ENCODE peak calls at places on chromosomes 1 and 21, in four cellular contexts. B is K562, G is A549, X is HepG2. I is an unnamed sample.

GRCh38 chr1:89757532-89757931 is 63.3 kb upstream of the LRRC8D start:
- DNase-seq in B (no peak), G (no peak), X (no peak), I (no peak)

GRCh38 chr1:119139393-119139792 is 1.1 kb downstream of the WARS2 start:
- DNase-seq in B (no peak), G (no peak), X (no peak), I (no peak)

GRCh38 chr1:110756506-110756905 is 81.8 kb upstream of the KCNA3 start:
- DNase-seq in B (no peak), G (no peak), X (no peak), I (no peak)

GRCh38 chr1:183495420-183495819 is 23.1 kb downstream of the SMG7 start:
- DNase-seq in B (no peak), G (no peak), X (no peak), I (no peak)

GRCh38 chr1:212451416-212452322 is 18.9 kb downstream of the NENF start:
- DNase-seq in B (no peak), G (no peak), X (no peak), I (no peak)

GRCh38 chr1:44500181-44501021 is 95.3 kb downstream of the RNF220 start:
- DNase-seq in B (no peak), G (no peak), X (peak; percentile 59), I (no peak)

GRCh38 chr1:1118893-1119220 is 3.0 kb upstream of the C1orf159 start:
- DNase-seq in B (no peak), G (no peak), X (no peak), I (no peak)

GRCh38 chr1:31617917-31618746 is 643 bp downstream of the HCRTR1 start:
- DNase-seq in B (peak; percentile 86), G (peak; percentile 27), X (peak; percentile 19), I (peak; percentile 88)

GRCh38 chr21:46363698-46364097 is 39.7 kb downstream of the PCNT start:
- DNase-seq in B (no peak), G (no peak), X (no peak), I (no peak)

GRCh38 chr1:30413606-30414005 is 309.8 kb downstream of the MATN1 start:
- DNase-seq in B (no peak), G (no peak), X (no peak), I (peak; percentile 33)

GRCh38 chr1:185670187-185670627 is 64.0 kb upstream of the HMCN1 start:
- DNase-seq in B (no peak), G (peak; percentile 50), X (no peak), I (no peak)

GRCh38 chr1:198969981-198970380 is 331.1 kb downstream of the PTPRC start:
- DNase-seq in B (no peak), G (no peak), X (no peak), I (no peak)

GRCh38 chr1:33004628-33005027 is 32.1 kb downstream of the AK2 start:
- DNase-seq in B (no peak), G (no peak), X (no peak), I (no peak)

GRCh38 chr1:228275154-228275434 is 67.2 kb downstream of the OBSCN start:
- DNase-seq in B (no peak), G (no peak), X (no peak), I (no peak)

GRCh38 chr21:31162827-31163226 is 124.6 kb upstream of the KRTAP19-8 start:
- DNase-seq in B (no peak), G (no peak), X (no peak), I (no peak)

GRCh38 chr1:179217943-179218507 is 11.5 kb downstream of the ABL2 start:
- DNase-seq in B (no peak), G (no peak), X (no peak), I (no peak)

GRCh38 chr1:184771190-184771691 is 16.6 kb upstream of the EDEM3 start:
- DNase-seq in B (peak; percentile 27), G (no peak), X (no peak), I (no peak)

GRCh38 chr1:46647611-46648010 is 20.6 kb downstream of the ATPAF1 start:
- DNase-seq in B (no peak), G (no peak), X (no peak), I (no peak)

GRCh38 chr21:17359781-17360180 is 153.1 kb upstream of the CXADR start:
- DNase-seq in B (no peak), G (no peak), X (no peak), I (no peak)

GRCh38 chr1:204065174-204065985 is 7.5 kb upstream of the SOX13 start:
- DNase-seq in B (no peak), G (no peak), X (no peak), I (peak; percentile 70)

GRCh38 chr1:107748529-107748928 is 216.5 kb downstream of the VAV3 start:
- DNase-seq in B (no peak), G (peak; percentile 33), X (peak; percentile 32), I (no peak)
- TF ChIP-seq RFX5 in B (no peak), G (no peak), X (no peak), I (no peak)

GRCh38 chr1:36645911-36646310 is 163.2 kb upstream of the CSF3R start:
- DNase-seq in B (no peak), G (no peak), X (no peak), I (no peak)
- TF ChIP-seq PHF8 in B (no peak), G (no peak), X (no peak), I (no peak)

DNA sequence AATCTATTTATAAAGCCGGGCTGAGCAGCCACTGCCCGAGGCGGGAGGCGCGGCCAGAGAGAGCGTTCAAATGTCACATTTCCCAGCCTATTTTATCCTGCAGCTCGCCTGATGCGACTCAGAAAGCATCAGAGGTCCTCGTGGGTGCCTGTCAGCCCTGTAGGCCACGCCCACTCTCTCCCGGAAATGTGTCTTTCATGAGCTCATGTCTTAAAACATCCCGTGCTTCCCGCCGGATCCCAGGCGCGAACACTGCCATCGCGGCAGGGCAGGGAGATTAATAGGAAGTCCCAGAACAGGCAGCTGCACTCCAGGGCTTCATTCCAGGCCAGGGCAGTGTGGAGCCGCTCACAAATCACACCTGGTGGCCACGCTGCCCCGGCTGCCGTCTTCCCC is 117.5 kb downstream of the PRDM16 start:
- DNase-seq in B (peak; percentile 37), G (no peak), X (no peak), I (no peak)
- TF ChIP-seq RFX5 in B (no peak), G (no peak), X (no peak), I (no peak)

GRCh38 chr1:209318302-209319056 is 265.0 kb upstream of the CAMK1G start:
- DNase-seq in B (no peak), G (no peak), X (no peak), I (no peak)
- TF ChIP-seq PHF8 in B (no peak), G (no peak), X (no peak), I (no peak)

GRCh38 chr1:41863683-41864082 is 55.0 kb downstream of the HIVEP3 start:
- DNase-seq in B (no peak), G (no peak), X (no peak), I (no peak)
- TF ChIP-seq RFX5 in B (no peak), G (no peak), X (no peak), I (no peak)

GRCh38 chr1:222195857-222196256 is 352.0 kb downstream of the HHIPL2 start:
- DNase-seq in B (no peak), G (no peak), X (no peak), I (no peak)
- TF ChIP-seq PHF8 in B (no peak), G (no peak), X (no peak), I (no peak)

GRCh38 chr1:116721608-116722007 is 32.6 kb upstream of the CD2 start:
- DNase-seq in B (no peak), G (no peak), X (no peak), I (no peak)

GRCh38 chr1:116724765-116725375 is 29.4 kb upstream of the CD2 start:
- DNase-seq in B (peak; percentile 70), G (peak; percentile 58), X (peak; percentile 51), I (no peak)

GRCh38 chr1:116725798-116726197 is 28.4 kb upstream of the CD2 start:
- DNase-seq in B (no peak), G (no peak), X (no peak), I (no peak)

GRCh38 chr1:116720406-116721071 is 33.7 kb upstream of the CD2 start:
- DNase-seq in B (peak; percentile 39), G (no peak), X (no peak), I (no peak)

GRCh38 chr1:116722016-116722838 is 32.0 kb upstream of the CD2 start:
- DNase-seq in B (no peak), G (no peak), X (no peak), I (no peak)
- TF ChIP-seq RFX5 in B (no peak), G (no peak), X (no peak), I (no peak)

GRCh38 chr1:26706315-26706714 is 10.5 kb downstream of the ARID1A start:
- DNase-seq in B (no peak), G (peak; percentile 39), X (peak; percentile 53), I (no peak)
- TF ChIP-seq PHF8 in B (no peak), G (no peak), X (peak; percentile 21), I (no peak)